ENCODE peak calls at places on chromosome 13, in nine cellular contexts. One of them, this sample, is unnamed.

GRCh38 chr13:26558074-26558805 is 757 bp downstream of the WASF3 start:
- DNase-seq in amniotic stem cell: no peak
- DNase-seq in A549: no peak
- DNase-seq in activated naive CD4-positive, alpha-beta T cell treated with anti-CD3 and anti-CD28 coated beads, Interleukin-2, amount 10 ng/mL, durations not matched to agents 7 days and 5 days: no peak
- DNase-seq in NAMALWA: no peak
- DNase-seq in testis: peak
- DNase-seq in effector CD4-positive, alpha-beta T cell: no peak
- DNase-seq in endothelial cell of umbilical vein: peak
- DNase-seq in mucosa of descending colon: peak
- DNase-seq in this sample: no peak

GRCh38 chr13:111484129-111484925 is 163.9 kb downstream of the TEX29 start:
- DNase-seq in endothelial cell of umbilical vein: no peak
- DNase-seq in effector CD4-positive, alpha-beta T cell: no peak
- DNase-seq in mucosa of descending colon: no peak
- DNase-seq in A549: no peak
- DNase-seq in amniotic stem cell: no peak
- DNase-seq in NAMALWA: no peak
- DNase-seq in testis: peak
- DNase-seq in activated naive CD4-positive, alpha-beta T cell treated with anti-CD3 and anti-CD28 coated beads, Interleukin-2, amount 10 ng/mL, durations not matched to agents 7 days and 5 days: no peak
- DNase-seq in this sample: no peak

GRCh38 chr13:113647351-113648217 is 10.4 kb downstream of the ATP4B start:
- DNase-seq in endothelial cell of umbilical vein: peak
- DNase-seq in activated naive CD4-positive, alpha-beta T cell treated with anti-CD3 and anti-CD28 coated beads, Interleukin-2, amount 10 ng/mL, durations not matched to agents 7 days and 5 days: peak
- DNase-seq in mucosa of descending colon: peak
- DNase-seq in A549: peak
- DNase-seq in testis: peak
- DNase-seq in NAMALWA: no peak
- DNase-seq in amniotic stem cell: no peak
- DNase-seq in effector CD4-positive, alpha-beta T cell: no peak
- DNase-seq in this sample: peak

GRCh38 chr13:60178327-60178726 is 14.6 kb upstream of the DIAPH3 start:
- DNase-seq in effector CD4-positive, alpha-beta T cell: no peak
- DNase-seq in A549: no peak
- DNase-seq in mucosa of descending colon: no peak
- DNase-seq in activated naive CD4-positive, alpha-beta T cell treated with anti-CD3 and anti-CD28 coated beads, Interleukin-2, amount 10 ng/mL, durations not matched to agents 7 days and 5 days: no peak
- DNase-seq in endothelial cell of umbilical vein: no peak
- DNase-seq in amniotic stem cell: no peak
- DNase-seq in NAMALWA: no peak
- DNase-seq in testis: no peak
- DNase-seq in this sample: no peak

GRCh38 chr13:60162096-60162495 is 1.6 kb downstream of the DIAPH3 start:
- DNase-seq in A549: no peak
- DNase-seq in endothelial cell of umbilical vein: peak
- DNase-seq in NAMALWA: no peak
- DNase-seq in activated naive CD4-positive, alpha-beta T cell treated with anti-CD3 and anti-CD28 coated beads, Interleukin-2, amount 10 ng/mL, durations not matched to agents 7 days and 5 days: no peak
- DNase-seq in testis: no peak
- DNase-seq in effector CD4-positive, alpha-beta T cell: no peak
- DNase-seq in mucosa of descending colon: no peak
- DNase-seq in amniotic stem cell: no peak
- DNase-seq in this sample: no peak

GRCh38 chr13:101399365-101399764 is 16.9 kb downstream of the NALCN start:
- DNase-seq in activated naive CD4-positive, alpha-beta T cell treated with anti-CD3 and anti-CD28 coated beads, Interleukin-2, amount 10 ng/mL, durations not matched to agents 7 days and 5 days: no peak
- DNase-seq in amniotic stem cell: no peak
- DNase-seq in endothelial cell of umbilical vein: no peak
- DNase-seq in NAMALWA: no peak
- DNase-seq in mucosa of descending colon: no peak
- DNase-seq in testis: no peak
- DNase-seq in A549: no peak
- DNase-seq in effector CD4-positive, alpha-beta T cell: no peak
- DNase-seq in this sample: no peak

GRCh38 chr13:46369506-46370268 is 17.4 kb downstream of the RUBCNL start:
- DNase-seq in activated naive CD4-positive, alpha-beta T cell treated with anti-CD3 and anti-CD28 coated beads, Interleukin-2, amount 10 ng/mL, durations not matched to agents 7 days and 5 days: no peak
- DNase-seq in NAMALWA: no peak
- DNase-seq in amniotic stem cell: no peak
- DNase-seq in effector CD4-positive, alpha-beta T cell: no peak
- DNase-seq in testis: no peak
- DNase-seq in endothelial cell of umbilical vein: no peak
- DNase-seq in A549: no peak
- DNase-seq in mucosa of descending colon: no peak
- DNase-seq in this sample: peak

GRCh38 chr13:44396295-44396962 is 22.8 kb downstream of the SERP2 start:
- DNase-seq in effector CD4-positive, alpha-beta T cell: no peak
- DNase-seq in activated naive CD4-positive, alpha-beta T cell treated with anti-CD3 and anti-CD28 coated beads, Interleukin-2, amount 10 ng/mL, durations not matched to agents 7 days and 5 days: no peak
- DNase-seq in A549: no peak
- DNase-seq in NAMALWA: no peak
- DNase-seq in testis: no peak
- DNase-seq in amniotic stem cell: no peak
- DNase-seq in endothelial cell of umbilical vein: no peak
- DNase-seq in mucosa of descending colon: no peak
- DNase-seq in this sample: no peak

GRCh38 chr13:30715837-30716236 is 19.5 kb upstream of the ALOX5AP start:
- DNase-seq in mucosa of descending colon: no peak
- DNase-seq in testis: no peak
- DNase-seq in amniotic stem cell: no peak
- DNase-seq in activated naive CD4-positive, alpha-beta T cell treated with anti-CD3 and anti-CD28 coated beads, Interleukin-2, amount 10 ng/mL, durations not matched to agents 7 days and 5 days: no peak
- DNase-seq in endothelial cell of umbilical vein: no peak
- DNase-seq in A549: no peak
- DNase-seq in effector CD4-positive, alpha-beta T cell: no peak
- DNase-seq in NAMALWA: no peak
- DNase-seq in this sample: no peak

GRCh38 chr13:75395056-75395455 is 86.9 kb downstream of the TBC1D4 start:
- DNase-seq in amniotic stem cell: no peak
- DNase-seq in testis: no peak
- DNase-seq in activated naive CD4-positive, alpha-beta T cell treated with anti-CD3 and anti-CD28 coated beads, Interleukin-2, amount 10 ng/mL, durations not matched to agents 7 days and 5 days: no peak
- DNase-seq in endothelial cell of umbilical vein: no peak
- DNase-seq in A549: no peak
- DNase-seq in NAMALWA: no peak
- DNase-seq in mucosa of descending colon: no peak
- DNase-seq in effector CD4-positive, alpha-beta T cell: no peak
- DNase-seq in this sample: no peak

GRCh38 chr13:39144941-39145533 is 106.8 kb downstream of the NHLRC3 start:
- DNase-seq in endothelial cell of umbilical vein: peak
- DNase-seq in activated naive CD4-positive, alpha-beta T cell treated with anti-CD3 and anti-CD28 coated beads, Interleukin-2, amount 10 ng/mL, durations not matched to agents 7 days and 5 days: peak
- DNase-seq in effector CD4-positive, alpha-beta T cell: peak
- DNase-seq in amniotic stem cell: peak
- DNase-seq in testis: peak
- DNase-seq in mucosa of descending colon: peak
- DNase-seq in A549: peak
- DNase-seq in NAMALWA: peak
- DNase-seq in this sample: peak

GRCh38 chr13:34155931-34156607 is 338.1 kb downstream of the RFC3 start:
- DNase-seq in amniotic stem cell: peak
- DNase-seq in NAMALWA: no peak
- DNase-seq in mucosa of descending colon: no peak
- DNase-seq in A549: no peak
- DNase-seq in activated naive CD4-positive, alpha-beta T cell treated with anti-CD3 and anti-CD28 coated beads, Interleukin-2, amount 10 ng/mL, durations not matched to agents 7 days and 5 days: no peak
- DNase-seq in testis: no peak
- DNase-seq in effector CD4-positive, alpha-beta T cell: no peak
- DNase-seq in endothelial cell of umbilical vein: peak
- DNase-seq in this sample: no peak

GRCh38 chr13:95793018-95793555 is 116.1 kb downstream of the DNAJC3 start:
- DNase-seq in testis: no peak
- DNase-seq in A549: no peak
- DNase-seq in activated naive CD4-positive, alpha-beta T cell treated with anti-CD3 and anti-CD28 coated beads, Interleukin-2, amount 10 ng/mL, durations not matched to agents 7 days and 5 days: no peak
- DNase-seq in mucosa of descending colon: no peak
- DNase-seq in endothelial cell of umbilical vein: no peak
- DNase-seq in NAMALWA: no peak
- DNase-seq in amniotic stem cell: no peak
- DNase-seq in effector CD4-positive, alpha-beta T cell: no peak
- DNase-seq in this sample: no peak

GRCh38 chr13:74442751-74443150 is 308.5 kb upstream of the KLF12 start:
- DNase-seq in effector CD4-positive, alpha-beta T cell: no peak
- DNase-seq in NAMALWA: no peak
- DNase-seq in testis: no peak
- DNase-seq in mucosa of descending colon: no peak
- DNase-seq in amniotic stem cell: no peak
- DNase-seq in endothelial cell of umbilical vein: no peak
- DNase-seq in activated naive CD4-positive, alpha-beta T cell treated with anti-CD3 and anti-CD28 coated beads, Interleukin-2, amount 10 ng/mL, durations not matched to agents 7 days and 5 days: no peak
- DNase-seq in A549: no peak
- DNase-seq in this sample: no peak

GRCh38 chr13:51636349-51636890 is 52.2 kb downstream of the WDFY2 start:
- DNase-seq in effector CD4-positive, alpha-beta T cell: no peak
- DNase-seq in endothelial cell of umbilical vein: peak
- DNase-seq in amniotic stem cell: no peak
- DNase-seq in mucosa of descending colon: no peak
- DNase-seq in activated naive CD4-positive, alpha-beta T cell treated with anti-CD3 and anti-CD28 coated beads, Interleukin-2, amount 10 ng/mL, durations not matched to agents 7 days and 5 days: no peak
- DNase-seq in testis: no peak
- DNase-seq in NAMALWA: no peak
- DNase-seq in A549: no peak
- DNase-seq in this sample: no peak

GRCh38 chr13:66427330-66427990 is 802.7 kb downstream of the PCDH9 start:
- DNase-seq in mucosa of descending colon: no peak
- DNase-seq in NAMALWA: no peak
- DNase-seq in effector CD4-positive, alpha-beta T cell: no peak
- DNase-seq in endothelial cell of umbilical vein: no peak
- DNase-seq in amniotic stem cell: no peak
- DNase-seq in A549: no peak
- DNase-seq in testis: no peak
- DNase-seq in activated naive CD4-positive, alpha-beta T cell treated with anti-CD3 and anti-CD28 coated beads, Interleukin-2, amount 10 ng/mL, durations not matched to agents 7 days and 5 days: no peak
- DNase-seq in this sample: peak

GRCh38 chr13:28220166-28220565 is 81.8 kb downstream of the PAN3 start:
- DNase-seq in amniotic stem cell: no peak
- DNase-seq in testis: no peak
- DNase-seq in mucosa of descending colon: no peak
- DNase-seq in effector CD4-positive, alpha-beta T cell: no peak
- DNase-seq in NAMALWA: no peak
- DNase-seq in activated naive CD4-positive, alpha-beta T cell treated with anti-CD3 and anti-CD28 coated beads, Interleukin-2, amount 10 ng/mL, durations not matched to agents 7 days and 5 days: no peak
- DNase-seq in endothelial cell of umbilical vein: peak
- DNase-seq in A549: no peak
- DNase-seq in this sample: peak

GRCh38 chr13:113860579-113861432 is 3.1 kb downstream of the GAS6 start:
- DNase-seq in NAMALWA: no peak
- DNase-seq in activated naive CD4-positive, alpha-beta T cell treated with anti-CD3 and anti-CD28 coated beads, Interleukin-2, amount 10 ng/mL, durations not matched to agents 7 days and 5 days: no peak
- DNase-seq in effector CD4-positive, alpha-beta T cell: no peak
- DNase-seq in A549: no peak
- DNase-seq in endothelial cell of umbilical vein: peak
- DNase-seq in testis: peak
- DNase-seq in mucosa of descending colon: peak
- DNase-seq in amniotic stem cell: no peak
- DNase-seq in this sample: no peak

GRCh38 chr13:48633695-48634094 is 20.0 kb upstream of the CYSLTR2 start:
- DNase-seq in A549: no peak
- DNase-seq in activated naive CD4-positive, alpha-beta T cell treated with anti-CD3 and anti-CD28 coated beads, Interleukin-2, amount 10 ng/mL, durations not matched to agents 7 days and 5 days: no peak
- DNase-seq in NAMALWA: no peak
- DNase-seq in mucosa of descending colon: no peak
- DNase-seq in effector CD4-positive, alpha-beta T cell: no peak
- DNase-seq in endothelial cell of umbilical vein: no peak
- DNase-seq in amniotic stem cell: no peak
- DNase-seq in testis: no peak
- DNase-seq in this sample: no peak

GRCh38 chr13:36163809-36164308 is 32.7 kb upstream of the DCLK1 start:
- DNase-seq in amniotic stem cell: peak
- DNase-seq in testis: peak
- DNase-seq in endothelial cell of umbilical vein: no peak
- DNase-seq in mucosa of descending colon: no peak
- DNase-seq in A549: no peak
- DNase-seq in NAMALWA: no peak
- DNase-seq in activated naive CD4-positive, alpha-beta T cell treated with anti-CD3 and anti-CD28 coated beads, Interleukin-2, amount 10 ng/mL, durations not matched to agents 7 days and 5 days: no peak
- DNase-seq in effector CD4-positive, alpha-beta T cell: no peak
- DNase-seq in this sample: peak

GRCh38 chr13:36382030-36382429 is 35.8 kb upstream of the SPART start:
- DNase-seq in A549: no peak
- DNase-seq in effector CD4-positive, alpha-beta T cell: no peak
- DNase-seq in amniotic stem cell: no peak
- DNase-seq in mucosa of descending colon: no peak
- DNase-seq in endothelial cell of umbilical vein: no peak
- DNase-seq in activated naive CD4-positive, alpha-beta T cell treated with anti-CD3 and anti-CD28 coated beads, Interleukin-2, amount 10 ng/mL, durations not matched to agents 7 days and 5 days: no peak
- DNase-seq in testis: no peak
- DNase-seq in NAMALWA: no peak
- DNase-seq in this sample: no peak

GRCh38 chr13:66995366-66995663 is 234.8 kb downstream of the PCDH9 start:
- DNase-seq in effector CD4-positive, alpha-beta T cell: no peak
- DNase-seq in A549: no peak
- DNase-seq in NAMALWA: peak
- DNase-seq in activated naive CD4-positive, alpha-beta T cell treated with anti-CD3 and anti-CD28 coated beads, Interleukin-2, amount 10 ng/mL, durations not matched to agents 7 days and 5 days: no peak
- DNase-seq in testis: no peak
- DNase-seq in amniotic stem cell: no peak
- DNase-seq in mucosa of descending colon: no peak
- DNase-seq in endothelial cell of umbilical vein: no peak
- DNase-seq in this sample: no peak

GRCh38 chr13:21458816-21459701 is at the start of gene ZDHHC20:
- DNase-seq in amniotic stem cell: peak
- DNase-seq in endothelial cell of umbilical vein: peak
- DNase-seq in mucosa of descending colon: peak
- DNase-seq in activated naive CD4-positive, alpha-beta T cell treated with anti-CD3 and anti-CD28 coated beads, Interleukin-2, amount 10 ng/mL, durations not matched to agents 7 days and 5 days: peak
- DNase-seq in NAMALWA: peak
- DNase-seq in testis: peak
- DNase-seq in effector CD4-positive, alpha-beta T cell: peak
- DNase-seq in A549: peak
- DNase-seq in this sample: peak

GRCh38 chr13:35283856-35284255 is 192.6 kb downstream of the MAB21L1 start:
- DNase-seq in activated naive CD4-positive, alpha-beta T cell treated with anti-CD3 and anti-CD28 coated beads, Interleukin-2, amount 10 ng/mL, durations not matched to agents 7 days and 5 days: no peak
- DNase-seq in amniotic stem cell: no peak
- DNase-seq in effector CD4-positive, alpha-beta T cell: no peak
- DNase-seq in NAMALWA: no peak
- DNase-seq in testis: no peak
- DNase-seq in endothelial cell of umbilical vein: peak
- DNase-seq in A549: no peak
- DNase-seq in mucosa of descending colon: no peak
- DNase-seq in this sample: no peak

GRCh38 chr13:32850311-32851052 is 165.7 kb upstream of the KL start:
- DNase-seq in NAMALWA: no peak
- DNase-seq in endothelial cell of umbilical vein: no peak
- DNase-seq in activated naive CD4-positive, alpha-beta T cell treated with anti-CD3 and anti-CD28 coated beads, Interleukin-2, amount 10 ng/mL, durations not matched to agents 7 days and 5 days: no peak
- DNase-seq in amniotic stem cell: no peak
- DNase-seq in testis: no peak
- DNase-seq in A549: no peak
- DNase-seq in mucosa of descending colon: no peak
- DNase-seq in effector CD4-positive, alpha-beta T cell: no peak
- DNase-seq in this sample: peak

GRCh38 chr13:52022355-52022754 is 2.1 kb upstream of the UTP14C start:
- DNase-seq in NAMALWA: no peak
- DNase-seq in amniotic stem cell: no peak
- DNase-seq in activated naive CD4-positive, alpha-beta T cell treated with anti-CD3 and anti-CD28 coated beads, Interleukin-2, amount 10 ng/mL, durations not matched to agents 7 days and 5 days: no peak
- DNase-seq in A549: no peak
- DNase-seq in endothelial cell of umbilical vein: no peak
- DNase-seq in mucosa of descending colon: no peak
- DNase-seq in testis: no peak
- DNase-seq in effector CD4-positive, alpha-beta T cell: no peak
- DNase-seq in this sample: no peak

GRCh38 chr13:91153372-91153771 is 194.1 kb upstream of the MIR17HG start:
- DNase-seq in amniotic stem cell: no peak
- DNase-seq in NAMALWA: no peak
- DNase-seq in testis: no peak
- DNase-seq in mucosa of descending colon: no peak
- DNase-seq in activated naive CD4-positive, alpha-beta T cell treated with anti-CD3 and anti-CD28 coated beads, Interleukin-2, amount 10 ng/mL, durations not matched to agents 7 days and 5 days: no peak
- DNase-seq in effector CD4-positive, alpha-beta T cell: no peak
- DNase-seq in endothelial cell of umbilical vein: no peak
- DNase-seq in A549: no peak
- DNase-seq in this sample: no peak

This sample was measured in fibroblast of the conjunctiva.